ENCODE peak calls at places on chromosome 12, in four cellular contexts. N, W, B and D are unnamed samples.
A peak's percentile ranks its signal among the peaks of the same experiment; 100 is the strongest.

GRCh38 chr12:68291396-68292036 is 38.1 kb upstream of the IL22 start:
- DNase-seq in N (peak; percentile 28), W (no peak), B (no peak), D (no peak)

GRCh38 chr12:105561981-105562726 is 231.7 kb downstream of the C12orf75 start:
- DNase-seq in N (peak; percentile 96), W (peak; percentile 45), B (no peak), D (peak; percentile 55)

GRCh38 chr12:80216890-80217559 is 117.7 kb downstream of the OTOGL start:
- DNase-seq in N (no peak), W (no peak), B (no peak), D (no peak)

GRCh38 chr12:100539209-100539608 is 34.3 kb upstream of the GAS2L3 start:
- DNase-seq in N (peak; percentile 65), W (no peak), B (no peak), D (peak; percentile 80)

GRCh38 chr12:102642199-102642598 is 161.8 kb upstream of the IGF1 start:
- DNase-seq in N (no peak), W (no peak), B (no peak), D (no peak)

GRCh38 chr12:64650762-64651161 is 40.5 kb downstream of the RASSF3 start:
- DNase-seq in N (peak; percentile 97), W (no peak), B (no peak), D (no peak)

GRCh38 chr12:10624631-10625030 is 11.2 kb upstream of the MAGOHB start:
- DNase-seq in N (no peak), W (no peak), B (no peak), D (no peak)

GRCh38 chr12:2353281-2353680 is 300.5 kb downstream of the CACNA1C start:
- DNase-seq in N (no peak), W (no peak), B (no peak), D (no peak)

GRCh38 chr12:120536064-120536791 is 2.1 kb downstream of the RNF10 start:
- DNase-seq in N (peak; percentile 72), W (no peak), B (no peak), D (no peak)

GRCh38 chr12:84912191-84913142 is at the start of gene SLC6A15:
- DNase-seq in N (no peak), W (no peak), B (no peak), D (peak; percentile 64)

GRCh38 chr12:54935235-54935951 is 49.2 kb downstream of the TESPA1 start:
- DNase-seq in N (peak; percentile 94), W (peak; percentile 44), B (no peak), D (no peak)

GRCh38 chr12:45703942-45704341 is 25.6 kb upstream of the ARID2 start:
- DNase-seq in N (peak; percentile 72), W (no peak), B (no peak), D (no peak)

GRCh38 chr12:127980585-127980984 is 286.4 kb upstream of the TMEM132C start:
- DNase-seq in N (no peak), W (no peak), B (no peak), D (no peak)

GRCh38 chr12:78501825-78502224 is 362.7 kb upstream of the SYT1 start:
- DNase-seq in N (no peak), W (no peak), B (no peak), D (no peak)

GRCh38 chr12:44780221-44780770 is 95.8 kb downstream of the NELL2 start:
- DNase-seq in N (no peak), W (no peak), B (no peak), D (no peak)

GRCh38 chr12:45726594-45727300 is 2.8 kb upstream of the ARID2 start:
- DNase-seq in N (peak; percentile 39), W (no peak), B (peak; percentile 29), D (peak; percentile 42)

GRCh38 chr12:2644678-2645405 is 149.9 kb upstream of the FKBP4 start:
- DNase-seq in N (no peak), W (no peak), B (no peak), D (no peak)

GRCh38 chr12:67222302-67222701 is 46.9 kb upstream of the CAND1 start:
- DNase-seq in N (peak; percentile 63), W (no peak), B (no peak), D (no peak)

GRCh38 chr12:57549909-57550627 is at the start of gene KIF5A:
- DNase-seq in N (no peak), W (no peak), B (no peak), D (no peak)

GRCh38 chr12:122651520-122652224 is 51.5 kb downstream of the HCAR2 start:
- DNase-seq in N (no peak), W (no peak), B (no peak), D (no peak)

GRCh38 chr12:33423706-33424105 is 15.9 kb downstream of the SYT10 start:
- DNase-seq in N (no peak), W (no peak), B (no peak), D (no peak)
- TF ChIP-seq CTCF in N (no peak), W (no peak), B (no peak), D (no peak)

DNA sequence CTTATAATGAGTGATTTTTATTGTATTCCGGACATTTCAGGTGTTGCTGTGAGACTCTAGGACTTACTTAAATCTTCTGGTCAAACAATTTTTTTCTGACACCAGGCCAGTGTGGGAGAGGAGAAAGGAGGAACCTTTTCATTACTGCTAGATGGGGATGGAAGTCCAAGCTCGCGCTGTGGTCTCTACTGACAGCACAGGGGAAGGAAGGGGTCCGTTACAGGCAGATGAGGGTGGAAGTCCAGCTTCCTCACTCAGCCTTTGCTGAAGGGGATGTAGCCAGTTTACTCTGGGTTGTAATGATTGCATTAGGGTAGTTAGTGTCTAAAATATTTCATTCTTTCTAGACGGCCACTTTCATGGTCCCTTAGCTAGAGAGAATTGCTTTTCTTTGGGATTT is 26.3 kb upstream of the ST8SIA1 start:
- DNase-seq in N (no peak), W (no peak), B (no peak), D (no peak)
- TF ChIP-seq CTCF in N (no peak), W (no peak), B (no peak), D (no peak)

DNA sequence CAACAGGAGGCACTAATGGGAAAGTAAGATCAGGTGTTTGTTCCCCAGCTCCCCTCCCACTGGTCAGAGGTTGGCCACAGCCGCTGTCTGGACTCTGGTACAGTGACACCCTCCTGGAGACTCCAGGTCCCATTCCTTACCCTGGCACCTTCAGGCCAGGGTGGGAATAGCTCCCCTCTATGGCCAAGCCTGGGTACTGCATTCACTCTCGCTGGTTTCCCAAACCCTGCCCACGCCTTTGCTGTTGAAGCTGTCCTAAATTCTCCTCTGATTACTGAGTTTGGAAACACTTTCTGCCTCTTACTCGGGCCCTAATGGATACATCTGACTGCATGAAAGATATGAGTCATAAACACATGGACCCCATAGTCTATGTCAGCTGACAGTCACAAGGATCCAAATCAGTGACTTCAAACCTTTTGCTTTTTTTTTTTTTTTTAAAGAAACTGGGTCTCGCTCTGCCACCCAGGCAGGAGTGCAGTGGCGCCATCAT is 17.9 kb downstream of the HRK start:
- DNase-seq in N (peak; percentile 54), W (peak; percentile 24), B (no peak), D (no peak)
- TF ChIP-seq CTCF in N (peak; percentile 87), W (peak; percentile 22), B (no peak), D (no peak)

GRCh38 chr12:109995703-109996482 is at the start of gene GIT2:
- DNase-seq in N (peak; percentile 95), W (no peak), B (peak; percentile 62), D (peak; percentile 84)
- TF ChIP-seq CTCF in N (no peak), W (no peak), B (no peak), D (no peak)

GRCh38 chr12:132075026-132075713 is 68.9 kb downstream of the DDX51 start:
- DNase-seq in N (peak; percentile 21), W (no peak), B (no peak), D (no peak)

GRCh38 chr12:132078190-132078589 is 65.9 kb downstream of the DDX51 start:
- DNase-seq in N (peak; percentile 73), W (peak; percentile 61), B (peak; percentile 38), D (no peak)

GRCh38 chr12:132077322-132078100 is 66.6 kb downstream of the DDX51 start:
- DNase-seq in N (no peak), W (no peak), B (no peak), D (no peak)

GRCh38 chr12:132074216-132074615 is 69.9 kb downstream of the DDX51 start:
- DNase-seq in N (no peak), W (no peak), B (no peak), D (no peak)

DNA sequence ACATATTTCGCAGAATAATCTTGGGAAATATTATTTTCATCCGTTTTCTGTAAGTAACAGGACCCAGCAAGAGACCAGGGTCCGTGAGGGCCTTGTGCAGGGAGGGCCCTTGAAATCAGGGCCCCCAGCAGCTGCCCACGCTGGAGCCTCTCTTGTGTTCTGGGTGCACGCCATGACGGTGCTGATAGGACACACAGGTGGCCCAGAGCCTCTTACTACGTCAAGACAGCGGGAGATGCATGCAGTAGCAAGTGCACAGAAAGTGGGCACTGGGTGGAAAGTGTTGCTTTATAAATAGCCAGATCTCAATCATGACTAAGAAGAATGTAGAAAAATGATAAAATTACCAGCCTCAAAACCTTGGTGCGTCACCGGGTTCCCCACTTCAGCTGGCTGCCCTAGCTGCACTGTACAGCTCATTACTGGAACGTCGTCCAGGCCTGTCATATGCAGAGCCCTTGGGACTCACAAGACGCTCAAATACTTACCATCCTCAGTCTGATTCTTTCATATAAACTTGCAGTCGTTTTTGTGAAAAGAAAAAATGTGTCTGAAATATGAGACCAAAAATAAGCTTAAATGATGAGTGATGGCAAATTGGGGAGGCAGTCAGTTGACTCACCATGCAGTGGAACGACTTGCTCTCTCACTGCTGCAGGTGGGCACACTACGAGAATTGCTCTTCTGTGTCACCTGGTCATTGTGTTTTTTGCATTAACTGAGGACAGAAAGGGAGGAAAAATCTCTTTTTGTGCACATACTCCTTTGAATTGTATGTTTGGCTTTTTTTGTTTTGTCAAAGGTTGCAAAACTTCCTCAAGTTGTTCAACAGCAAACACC is 68.2 kb downstream of the DDX51 start:
- DNase-seq in N (no peak), W (no peak), B (no peak), D (no peak)
- TF ChIP-seq CTCF in N (peak; percentile 2), W (no peak), B (no peak), D (no peak)

GRCh38 chr12:111121840-111122239 is 201.5 kb upstream of the MYL2 start:
- DNase-seq in N (peak; percentile 31), W (no peak), B (no peak), D (no peak)
- TF ChIP-seq CTCF in N (peak; percentile 29), W (no peak), B (no peak), D (peak; percentile 25)

GRCh38 chr12:593396-593976 is 69.8 kb downstream of the NINJ2 start:
- DNase-seq in N (no peak), W (no peak), B (no peak), D (no peak)

GRCh38 chr12:588658-589057 is 74.6 kb downstream of the NINJ2 start:
- DNase-seq in N (no peak), W (no peak), B (no peak), D (no peak)

GRCh38 chr12:591571-592505 is 71.4 kb downstream of the NINJ2 start:
- DNase-seq in N (no peak), W (no peak), B (no peak), D (no peak)

GRCh38 chr12:590206-590750 is 73.0 kb downstream of the NINJ2 start:
- DNase-seq in N (no peak), W (no peak), B (no peak), D (no peak)

GRCh38 chr12:591167-591570 is 72.1 kb downstream of the NINJ2 start:
- DNase-seq in N (no peak), W (no peak), B (no peak), D (no peak)
- TF ChIP-seq CTCF in N (no peak), W (no peak), B (no peak), D (no peak)